ENCODE peak calls at places on chromosomes 13 and 19, in seven cellular contexts. One of them, this sample, is unnamed.

GRCh38 chr13:63403726-63404125 is 1988.1 kb upstream of the PCDH20 start:
- DNase-seq in CD8-positive, alpha-beta T cell: no peak
- DNase-seq in thoracic aorta: no peak
- DNase-seq in lung: no peak
- DNase-seq in GM23338: no peak
- DNase-seq in caudate nucleus: no peak
- DNase-seq in right lobe of liver: no peak
- DNase-seq in this sample: no peak

GRCh38 chr19:54952591-54953344 is 5.4 kb upstream of the NLRP7 start:
- DNase-seq in CD8-positive, alpha-beta T cell: no peak
- DNase-seq in thoracic aorta: no peak
- DNase-seq in lung: no peak
- DNase-seq in GM23338: peak; percentile 15
- DNase-seq in caudate nucleus: no peak
- DNase-seq in right lobe of liver: no peak
- DNase-seq in this sample: no peak

GRCh38 chr19:31519216-31519615 is 170.0 kb upstream of the TSHZ3 start:
- DNase-seq in CD8-positive, alpha-beta T cell: no peak
- DNase-seq in thoracic aorta: no peak
- DNase-seq in lung: no peak
- DNase-seq in GM23338: no peak
- DNase-seq in caudate nucleus: no peak
- DNase-seq in right lobe of liver: no peak
- DNase-seq in this sample: no peak

GRCh38 chr13:40963927-40964326 is 55.2 kb downstream of the ELF1 start:
- DNase-seq in CD8-positive, alpha-beta T cell: no peak
- DNase-seq in thoracic aorta: no peak
- DNase-seq in lung: no peak
- DNase-seq in GM23338: no peak
- DNase-seq in caudate nucleus: no peak
- DNase-seq in right lobe of liver: no peak
- DNase-seq in this sample: no peak

GRCh38 chr13:41942462-41943094 is 18.3 kb downstream of the VWA8 start:
- DNase-seq in CD8-positive, alpha-beta T cell: no peak
- DNase-seq in thoracic aorta: no peak
- DNase-seq in lung: no peak
- DNase-seq in GM23338: peak; percentile 73
- DNase-seq in caudate nucleus: no peak
- DNase-seq in right lobe of liver: no peak
- DNase-seq in this sample: no peak

GRCh38 chr13:63041640-63042414 is 1626.2 kb upstream of the PCDH20 start:
- DNase-seq in CD8-positive, alpha-beta T cell: no peak
- DNase-seq in thoracic aorta: no peak
- DNase-seq in lung: no peak
- DNase-seq in GM23338: no peak
- DNase-seq in caudate nucleus: no peak
- DNase-seq in right lobe of liver: no peak
- DNase-seq in this sample: no peak

GRCh38 chr19:10817291-10818038 is 18.5 kb downstream of the TMED1 start:
- DNase-seq in CD8-positive, alpha-beta T cell: no peak
- DNase-seq in thoracic aorta: peak; percentile 73
- DNase-seq in lung: no peak
- DNase-seq in GM23338: peak; percentile 24
- DNase-seq in caudate nucleus: no peak
- DNase-seq in right lobe of liver: no peak
- DNase-seq in this sample: peak; percentile 90

GRCh38 chr13:79711631-79712030 is 230.7 kb downstream of the NDFIP2 start:
- DNase-seq in CD8-positive, alpha-beta T cell: no peak
- DNase-seq in thoracic aorta: no peak
- DNase-seq in lung: no peak
- DNase-seq in GM23338: no peak
- DNase-seq in caudate nucleus: no peak
- DNase-seq in right lobe of liver: no peak
- DNase-seq in this sample: no peak

GRCh38 chr13:59391696-59392095 is 772.0 kb downstream of the DIAPH3 start:
- DNase-seq in CD8-positive, alpha-beta T cell: peak; percentile 46
- DNase-seq in thoracic aorta: no peak
- DNase-seq in lung: peak; percentile 61
- DNase-seq in GM23338: peak; percentile 85
- DNase-seq in caudate nucleus: no peak
- DNase-seq in right lobe of liver: no peak
- DNase-seq in this sample: no peak

GRCh38 chr19:12867120-12868099 is 13.8 kb downstream of the DNASE2 start:
- DNase-seq in CD8-positive, alpha-beta T cell: peak; percentile 71
- DNase-seq in thoracic aorta: no peak
- DNase-seq in lung: no peak
- DNase-seq in GM23338: peak; percentile 94
- DNase-seq in caudate nucleus: no peak
- DNase-seq in right lobe of liver: peak; percentile 62
- DNase-seq in this sample: no peak

GRCh38 chr19:45446295-45446694 is 21.5 kb upstream of the FOSB start:
- DNase-seq in CD8-positive, alpha-beta T cell: no peak
- DNase-seq in thoracic aorta: no peak
- DNase-seq in lung: no peak
- DNase-seq in GM23338: peak; percentile 71
- DNase-seq in caudate nucleus: no peak
- DNase-seq in right lobe of liver: no peak
- DNase-seq in this sample: no peak

GRCh38 chr19:17103177-17103576 is 27.6 kb downstream of the MYO9B start:
- DNase-seq in CD8-positive, alpha-beta T cell: no peak
- DNase-seq in thoracic aorta: no peak
- DNase-seq in lung: no peak
- DNase-seq in GM23338: peak; percentile 90
- DNase-seq in caudate nucleus: no peak
- DNase-seq in right lobe of liver: no peak
- DNase-seq in this sample: no peak

GRCh38 chr13:28100149-28101121 is at the start of gene FLT3:
- DNase-seq in CD8-positive, alpha-beta T cell: no peak
- DNase-seq in thoracic aorta: no peak
- DNase-seq in lung: no peak
- DNase-seq in GM23338: peak; percentile 84
- DNase-seq in caudate nucleus: no peak
- DNase-seq in right lobe of liver: peak; percentile 57
- DNase-seq in this sample: no peak

GRCh38 chr19:50317115-50317514 is 12.1 kb downstream of the KCNC3 start:
- DNase-seq in CD8-positive, alpha-beta T cell: no peak
- DNase-seq in thoracic aorta: no peak
- DNase-seq in lung: no peak
- DNase-seq in GM23338: no peak
- DNase-seq in caudate nucleus: no peak
- DNase-seq in right lobe of liver: no peak
- DNase-seq in this sample: no peak
- H3K27ac ChIP-seq in CD8-positive, alpha-beta T cell: no peak overlapping the region
- H3K27ac ChIP-seq in thoracic aorta: no peak overlapping the region
- H3K27ac ChIP-seq in lung: no peak overlapping the region
- H3K27ac ChIP-seq in GM23338: no peak overlapping the region
- H3K27ac ChIP-seq in caudate nucleus: no peak overlapping the region
- H3K27ac ChIP-seq in right lobe of liver: no peak overlapping the region
- H3K27ac ChIP-seq in this sample: no peak overlapping the region

GRCh38 chr19:8370176-8371010 is 6.4 kb downstream of the ANGPTL4 start:
- DNase-seq in CD8-positive, alpha-beta T cell: no peak
- DNase-seq in thoracic aorta: no peak
- DNase-seq in lung: no peak
- DNase-seq in GM23338: no peak
- DNase-seq in caudate nucleus: no peak
- DNase-seq in right lobe of liver: no peak
- DNase-seq in this sample: no peak

GRCh38 chr19:8371011-8371804 is 7.3 kb downstream of the ANGPTL4 start:
- DNase-seq in CD8-positive, alpha-beta T cell: no peak
- DNase-seq in thoracic aorta: no peak
- DNase-seq in lung: no peak
- DNase-seq in GM23338: no peak
- DNase-seq in caudate nucleus: no peak
- DNase-seq in right lobe of liver: no peak
- DNase-seq in this sample: no peak

GRCh38 chr19:8377598-8377997 is 12.6 kb upstream of the RAB11B start:
- DNase-seq in CD8-positive, alpha-beta T cell: no peak
- DNase-seq in thoracic aorta: no peak
- DNase-seq in lung: no peak
- DNase-seq in GM23338: no peak
- DNase-seq in caudate nucleus: no peak
- DNase-seq in right lobe of liver: no peak
- DNase-seq in this sample: peak; percentile 29

DNA sequence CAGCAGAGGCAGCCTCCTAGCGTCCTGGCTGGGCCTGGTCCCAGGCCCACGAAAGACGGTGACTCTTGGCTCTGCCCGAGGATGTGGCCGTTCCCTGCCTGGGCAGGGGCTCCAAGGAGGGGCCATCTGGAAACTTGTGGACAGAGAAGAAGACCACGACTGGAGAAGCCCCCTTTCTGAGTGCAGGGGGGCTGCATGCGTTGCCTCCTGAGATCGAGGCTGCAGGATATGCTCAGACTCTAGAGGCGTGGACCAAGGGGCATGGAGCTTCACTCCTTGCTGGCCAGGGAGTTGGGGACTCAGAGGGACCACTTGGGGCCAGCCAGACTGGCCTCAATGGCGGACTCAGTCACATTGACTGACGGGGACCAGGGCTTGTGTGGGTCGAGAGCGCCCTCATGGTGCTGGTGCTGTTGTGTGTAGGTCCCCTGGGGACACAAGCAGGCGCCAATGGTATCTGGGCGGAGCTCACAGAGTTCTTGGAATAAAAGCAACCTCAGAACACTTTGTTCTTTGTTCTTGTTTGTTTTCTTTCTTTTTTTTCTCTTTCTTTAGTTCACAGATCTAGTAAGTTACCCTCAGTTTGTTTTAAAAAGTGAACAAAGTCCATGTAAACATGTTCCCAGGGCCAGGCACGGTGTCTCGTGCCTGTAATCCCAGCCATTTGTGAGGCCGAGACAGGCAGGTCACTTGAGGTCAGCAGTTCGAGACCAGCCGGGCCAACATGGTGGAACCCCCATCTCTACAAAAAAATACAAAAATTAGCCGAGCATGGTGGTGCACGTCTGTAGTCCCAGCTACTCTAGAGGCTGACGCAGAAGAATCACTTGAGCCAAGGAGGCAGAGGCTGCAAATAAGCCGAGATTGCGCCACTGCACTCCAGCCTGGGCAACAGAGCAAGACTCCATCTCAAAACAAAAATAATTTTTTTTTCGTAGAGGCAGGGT is 10.2 kb downstream of the ANGPTL4 start:
- DNase-seq in CD8-positive, alpha-beta T cell: no peak
- DNase-seq in thoracic aorta: no peak
- DNase-seq in lung: no peak
- DNase-seq in GM23338: no peak
- DNase-seq in caudate nucleus: no peak
- DNase-seq in right lobe of liver: peak; percentile 89
- DNase-seq in this sample: peak; percentile 72
- H3K27ac ChIP-seq in CD8-positive, alpha-beta T cell: no peak overlapping the region
- H3K27ac ChIP-seq in thoracic aorta: peak overlapping the region; percentile 45
- H3K27ac ChIP-seq in lung: no peak overlapping the region
- H3K27ac ChIP-seq in GM23338: no peak overlapping the region
- H3K27ac ChIP-seq in caudate nucleus: peak overlapping the region; percentile 61
- H3K27ac ChIP-seq in right lobe of liver: peak overlapping the region; percentile 23
- H3K27ac ChIP-seq in this sample: no peak overlapping the region

DNA sequence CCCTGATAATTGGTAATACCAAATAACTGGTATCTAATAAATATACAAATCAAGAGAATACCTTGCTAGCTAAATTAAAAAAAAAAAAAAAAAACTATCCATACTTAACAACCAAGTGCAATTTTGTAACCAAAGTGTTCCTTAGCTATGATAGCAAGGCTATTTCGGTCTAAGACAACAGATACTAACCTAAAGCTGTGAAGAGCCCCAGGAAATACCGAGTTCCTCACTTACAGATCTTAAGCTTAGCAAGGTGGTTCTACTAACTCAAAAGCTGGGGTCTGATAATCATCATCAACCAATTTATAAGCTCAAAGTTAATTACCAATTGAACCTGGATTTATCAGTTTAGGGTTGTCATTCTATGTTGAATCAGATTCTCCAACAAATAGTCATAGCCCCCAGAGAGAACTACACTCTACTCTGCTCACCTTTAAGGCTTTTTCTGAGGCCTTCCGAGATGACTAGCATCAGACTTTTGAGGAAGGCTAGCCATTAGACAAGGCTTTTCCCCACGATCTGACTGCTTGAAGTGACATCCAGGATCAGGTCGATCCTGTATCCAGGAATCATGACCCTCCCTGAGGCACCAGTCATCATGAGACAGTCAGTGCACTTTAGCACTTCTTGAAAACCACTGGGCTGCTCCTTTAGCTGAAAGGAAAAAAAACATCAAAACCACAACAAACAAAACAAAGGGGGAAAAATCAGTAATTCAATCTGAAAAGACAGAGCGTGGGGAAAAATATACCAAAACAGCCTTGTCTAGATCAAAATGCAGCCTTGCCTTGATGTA is 32.0 kb downstream of the INTS6 start:
- DNase-seq in CD8-positive, alpha-beta T cell: no peak
- DNase-seq in thoracic aorta: no peak
- DNase-seq in lung: no peak
- DNase-seq in GM23338: no peak
- DNase-seq in caudate nucleus: no peak
- DNase-seq in right lobe of liver: no peak
- DNase-seq in this sample: no peak
- H3K27ac ChIP-seq in CD8-positive, alpha-beta T cell: no peak overlapping the region
- H3K27ac ChIP-seq in thoracic aorta: no peak overlapping the region
- H3K27ac ChIP-seq in lung: no peak overlapping the region
- H3K27ac ChIP-seq in GM23338: peak overlapping the region; percentile 11
- H3K27ac ChIP-seq in caudate nucleus: no peak overlapping the region
- H3K27ac ChIP-seq in right lobe of liver: no peak overlapping the region
- H3K27ac ChIP-seq in this sample: no peak overlapping the region

GRCh38 chr13:108858676-108859075 is 229.3 kb downstream of the MYO16 start:
- DNase-seq in CD8-positive, alpha-beta T cell: no peak
- DNase-seq in thoracic aorta: no peak
- DNase-seq in lung: no peak
- DNase-seq in GM23338: no peak
- DNase-seq in caudate nucleus: no peak
- DNase-seq in right lobe of liver: no peak
- DNase-seq in this sample: no peak
- H3K27ac ChIP-seq in CD8-positive, alpha-beta T cell: no peak overlapping the region
- H3K27ac ChIP-seq in thoracic aorta: no peak overlapping the region
- H3K27ac ChIP-seq in lung: no peak overlapping the region
- H3K27ac ChIP-seq in GM23338: no peak overlapping the region
- H3K27ac ChIP-seq in caudate nucleus: no peak overlapping the region
- H3K27ac ChIP-seq in right lobe of liver: no peak overlapping the region
- H3K27ac ChIP-seq in this sample: no peak overlapping the region

DNA sequence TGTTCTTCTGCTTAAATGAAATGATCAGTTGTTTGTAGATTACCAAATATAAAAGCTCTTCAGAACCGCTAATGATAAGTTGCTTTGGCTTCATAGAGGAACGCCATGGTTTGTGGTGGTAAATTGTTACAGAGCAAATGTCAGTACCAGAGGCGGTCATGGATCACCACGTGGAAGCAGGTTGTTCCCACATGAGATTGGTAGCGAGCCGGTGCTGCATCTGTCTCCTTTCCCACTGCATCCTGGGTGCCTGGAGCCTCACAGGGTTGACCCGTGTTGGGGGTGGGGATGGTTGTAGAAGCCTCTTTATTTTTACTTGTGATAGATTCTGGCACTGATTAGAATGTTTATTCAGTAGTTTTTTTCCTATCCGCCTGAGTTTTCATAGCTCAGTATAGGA is 14.7 kb downstream of the GARRE1 start:
- DNase-seq in CD8-positive, alpha-beta T cell: no peak
- DNase-seq in thoracic aorta: no peak
- DNase-seq in lung: no peak
- DNase-seq in GM23338: no peak
- DNase-seq in caudate nucleus: no peak
- DNase-seq in right lobe of liver: no peak
- DNase-seq in this sample: no peak
- H3K27ac ChIP-seq in CD8-positive, alpha-beta T cell: no peak overlapping the region
- H3K27ac ChIP-seq in thoracic aorta: peak overlapping the region; percentile 89
- H3K27ac ChIP-seq in lung: peak overlapping the region; percentile 88
- H3K27ac ChIP-seq in GM23338: peak overlapping the region; percentile 26
- H3K27ac ChIP-seq in caudate nucleus: no peak overlapping the region
- H3K27ac ChIP-seq in right lobe of liver: peak overlapping the region; percentile 72
- H3K27ac ChIP-seq in this sample: peak overlapping the region; percentile 69

GRCh38 chr13:110293649-110294048 is 13.3 kb downstream of the COL4A1 start:
- DNase-seq in CD8-positive, alpha-beta T cell: no peak
- DNase-seq in thoracic aorta: no peak
- DNase-seq in lung: no peak
- DNase-seq in GM23338: no peak
- DNase-seq in caudate nucleus: no peak
- DNase-seq in right lobe of liver: no peak
- DNase-seq in this sample: peak; percentile 33
- H3K27ac ChIP-seq in CD8-positive, alpha-beta T cell: no peak overlapping the region
- H3K27ac ChIP-seq in thoracic aorta: peak overlapping the region; percentile 34
- H3K27ac ChIP-seq in lung: no peak overlapping the region
- H3K27ac ChIP-seq in GM23338: no peak overlapping the region
- H3K27ac ChIP-seq in caudate nucleus: no peak overlapping the region
- H3K27ac ChIP-seq in right lobe of liver: no peak overlapping the region
- H3K27ac ChIP-seq in this sample: peak overlapping the region; percentile 98